ENCODE peak calls at places on chromosomes 4 and X, in five cellular contexts. A is ascending aorta, Q is mucosa of descending colon, I is AG09319, O is GM10248. X is an unnamed sample.
A peak's percentile ranks its signal among the peaks of the same experiment; 100 is the strongest.

GRCh38 chr4:9984621-9985020 is 36.7 kb downstream of the SLC2A9 start:
- DNase-seq in Q (no peak), A (no peak), O (no peak), I (no peak), X (no peak)

GRCh38 chr4:6435010-6435409 is 37.4 kb downstream of the PPP2R2C start:
- DNase-seq in I (no peak), Q (no peak), A (no peak), O (no peak), X (no peak)

GRCh38 chr4:19177616-19178015 is 1074.1 kb upstream of the SLIT2 start:
- DNase-seq in Q (no peak), O (no peak), I (no peak), A (no peak), X (no peak)

GRCh38 chrX:2767631-2768455 is 16.0 kb downstream of the XG start:
- DNase-seq in A (peak; percentile 16), O (no peak), I (peak; percentile 29), Q (peak; percentile 38), X (no peak)

GRCh38 chrX:110316351-110317078 is 1.4 kb downstream of the AMMECR1 start:
- DNase-seq in O (no peak), Q (no peak), I (no peak), A (no peak), X (no peak)

GRCh38 chr4:79852305-79852730 is 220.7 kb downstream of the ANTXR2 start:
- DNase-seq in A (no peak), Q (peak; percentile 15), I (peak; percentile 72), O (no peak), X (no peak)

GRCh38 chrX:153701706-153702105 is 14.0 kb downstream of the SLC6A8 start:
- DNase-seq in O (no peak), A (no peak), Q (peak; percentile 28), I (no peak), X (no peak)

GRCh38 chr4:166165829-166166420 is 292.9 kb downstream of the TLL1 start:
- DNase-seq in O (peak; percentile 37), Q (no peak), I (peak; percentile 7), A (no peak), X (peak; percentile 36)

GRCh38 chrX:71989768-71990167 is 79.1 kb downstream of the NHSL2 start:
- DNase-seq in Q (no peak), O (no peak), A (no peak), I (no peak), X (no peak)

GRCh38 chrX:109952985-109953905 is 49.7 kb upstream of the TMEM164 start:
- DNase-seq in A (no peak), O (peak; percentile 10), Q (no peak), I (no peak), X (peak; percentile 3)

GRCh38 chr4:3476341-3476747 is 13.2 kb downstream of the DOK7 start:
- DNase-seq in A (no peak), Q (peak; percentile 26), O (no peak), I (no peak), X (no peak)

GRCh38 chr4:145907363-145907762 is 31.3 kb downstream of the ZNF827 start:
- DNase-seq in Q (no peak), I (no peak), O (no peak), A (no peak), X (no peak)

GRCh38 chr4:113452868-113453620 is 308.5 kb downstream of the CAMK2D start:
- DNase-seq in A (no peak), I (no peak), Q (no peak), O (no peak), X (no peak)

GRCh38 chr4:145773581-145774234 is 93.8 kb downstream of the C4orf51 start:
- DNase-seq in A (no peak), I (no peak), O (peak; percentile 29), Q (no peak), X (no peak)

GRCh38 chr4:57763070-57763469 is 652.9 kb upstream of the IGFBP7 start:
- DNase-seq in A (no peak), I (no peak), Q (no peak), O (no peak), X (no peak)

GRCh38 chr4:56701156-56701471 is 20.0 kb upstream of the HOPX start:
- DNase-seq in Q (no peak), A (no peak), I (no peak), O (no peak), X (no peak)

GRCh38 chrX:130702867-130703707 is 199.9 kb downstream of the ENOX2 start:
- DNase-seq in I (no peak), O (no peak), A (no peak), Q (no peak), X (no peak)

GRCh38 chr4:114606240-114606639 is 7.6 kb downstream of the UGT8 start:
- DNase-seq in Q (no peak), O (no peak), A (no peak), I (no peak), X (no peak)

GRCh38 chr4:76753814-76754213 is 144.1 kb downstream of the SOWAHB start:
- DNase-seq in Q (no peak), O (no peak), A (no peak), I (peak; percentile 68), X (no peak)

GRCh38 chr4:37538931-37539330 is 147.2 kb downstream of the RELL1 start:
- DNase-seq in O (no peak), A (no peak), Q (no peak), I (no peak), X (no peak)

GRCh38 chr4:123599061-123599919 is 202.7 kb downstream of the SPRY1 start:
- DNase-seq in I (no peak), Q (no peak), A (no peak), O (no peak), X (no peak)

GRCh38 chrX:77901506-77901905 is 2.2 kb downstream of the COX7B start:
- DNase-seq in I (no peak), A (no peak), O (no peak), Q (no peak), X (no peak)

GRCh38 chr4:77021614-77022089 is 54.1 kb downstream of the CCNI start:
- DNase-seq in O (no peak), I (peak; percentile 70), A (no peak), Q (no peak), X (no peak)

GRCh38 chr4:74237425-74237966 is 70.8 kb upstream of the EPGN start:
- DNase-seq in I (no peak), A (no peak), Q (no peak), O (no peak), X (no peak)

GRCh38 chr4:8870647-8871416 is 807 bp downstream of the HMX1 start:
- DNase-seq in A (no peak), Q (no peak), O (no peak), I (no peak), X (no peak)

GRCh38 chr4:16616981-16617380 is 281.5 kb downstream of the LDB2 start:
- DNase-seq in I (no peak), A (no peak), Q (no peak), O (no peak), X (no peak)

GRCh38 chr4:123588631-123589223 is 192.1 kb downstream of the SPRY1 start:
- DNase-seq in O (peak; percentile 12), I (no peak), Q (no peak), A (no peak), X (peak; percentile 22)

GRCh38 chr4:186727977-186728519 is 4.4 kb upstream of the FAT1 start:
- DNase-seq in A (no peak), Q (peak; percentile 52), I (no peak), O (no peak), X (no peak)

GRCh38 chr4:168308912-168309311 is 9.6 kb downstream of the DDX60 start:
- DNase-seq in Q (no peak), A (no peak), O (no peak), I (no peak), X (no peak)

GRCh38 chr4:45944000-45944399 is 179.9 kb downstream of the GABRG1 start:
- DNase-seq in I (no peak), Q (no peak), O (no peak), A (no peak), X (no peak)

GRCh38 chr4:113978561-113979156 is 788 bp downstream of the ARSJ start:
- DNase-seq in Q (peak; percentile 29), I (no peak), O (no peak), A (no peak), X (no peak)

GRCh38 chr4:40576651-40577480 is 52.8 kb downstream of the RBM47 start:
- DNase-seq in I (peak; percentile 28), O (peak; percentile 70), A (peak; percentile 66), Q (peak; percentile 82), X (peak; percentile 61)

DNA sequence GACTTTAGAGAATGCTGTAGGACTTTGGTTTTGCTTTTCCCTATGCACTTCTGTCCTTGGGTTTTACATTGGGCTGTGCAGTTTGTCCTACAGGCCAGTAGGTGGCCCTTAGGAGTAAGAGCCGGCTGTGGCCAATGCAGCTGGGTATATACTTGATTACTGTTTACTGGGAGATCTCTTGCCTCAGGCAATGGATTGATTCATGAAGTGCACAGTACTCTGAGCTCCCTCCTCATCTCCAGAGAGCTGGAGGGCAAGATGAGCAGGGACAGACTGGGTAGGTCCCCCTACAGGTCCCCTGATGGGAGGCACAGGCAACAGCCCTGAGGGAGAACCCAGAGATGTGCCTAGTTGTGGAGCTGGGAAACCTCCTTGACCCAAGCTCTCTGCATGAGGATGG is 103.8 kb upstream of the QRFPR start:
- DNase-seq in A (no peak), Q (no peak), I (peak; percentile 40), O (peak; percentile 43), X (peak; percentile 50)
- TF ChIP-seq CTCF in A (peak; percentile 22), Q (peak; percentile 64), I (peak; percentile 91), O (peak; percentile 70), X (peak; percentile 70)

DNA sequence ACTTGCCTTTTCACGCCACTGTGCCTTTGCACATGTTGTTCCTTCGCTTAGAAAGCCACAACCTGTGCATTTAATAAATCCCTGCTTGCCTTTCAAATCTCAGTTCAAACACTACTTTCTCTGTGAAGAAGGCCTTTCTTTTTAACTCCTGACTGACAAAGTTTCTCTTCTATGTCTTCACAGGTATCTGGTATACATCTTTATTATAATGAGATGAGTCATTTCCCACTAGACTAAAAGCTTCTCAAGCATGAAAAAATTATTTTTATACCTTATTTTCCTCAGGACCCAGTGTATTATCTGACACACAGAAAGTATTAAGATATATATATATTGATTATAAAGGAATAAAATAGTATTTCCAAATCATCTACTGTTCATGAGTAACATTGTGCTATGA is 189.9 kb downstream of the TBCK start:
- DNase-seq in A (no peak), O (no peak), I (no peak), Q (no peak), X (no peak)
- TF ChIP-seq CTCF in A (no peak), O (no peak), I (no peak), Q (no peak), X (no peak)

GRCh38 chrX:99305573-99305972 is 1104.5 kb downstream of the PCDH19 start:
- DNase-seq in O (no peak), Q (no peak), I (no peak), A (no peak), X (no peak)

DNA sequence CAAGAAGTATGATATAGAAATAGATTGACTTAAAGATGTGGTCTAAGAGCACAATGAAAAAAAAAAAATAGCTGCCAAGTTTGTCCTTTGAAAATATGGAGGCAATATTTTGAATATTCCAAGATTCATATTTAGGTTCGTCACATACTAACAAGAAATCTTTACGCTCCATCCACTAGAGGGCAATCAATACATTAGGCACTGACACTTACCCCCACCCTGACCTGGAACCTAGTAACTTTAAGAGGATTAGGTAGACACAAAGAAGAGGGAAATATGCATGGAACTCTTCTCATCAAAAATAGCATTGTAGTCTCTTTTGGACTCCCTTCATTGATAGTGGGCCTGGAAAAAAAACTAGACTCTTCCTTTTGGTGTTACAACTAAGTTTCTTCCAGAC is 1108.1 kb downstream of the PCDH19 start:
- DNase-seq in I (no peak), O (no peak), A (no peak), Q (no peak), X (no peak)
- TF ChIP-seq CTCF in I (peak; percentile 16), O (peak; percentile 6), A (no peak), Q (no peak), X (peak; percentile 24)

GRCh38 chr4:107930821-107931774 is at the start of gene CYP2U1:
- DNase-seq in Q (peak; percentile 89), O (peak; percentile 89), I (no peak), A (peak; percentile 66), X (peak; percentile 90)
- TF ChIP-seq CTCF in Q (no peak), O (no peak), I (no peak), A (peak; percentile 15), X (no peak)

X was measured in GM13976.